ENCODE peak calls at places on chromosomes 3 and 15, in eight cellular contexts. One of them, this sample, is unnamed.

GRCh38 chr3:5122741-5123706 is 932 bp downstream of the ARL8B start:
- DNase-seq in hepatocyte: peak; percentile 64
- DNase-seq in fibroblast of lung: peak; percentile 78
- DNase-seq in GM23248: peak; percentile 83
- DNase-seq in endothelial cell of umbilical vein: peak; percentile 62
- DNase-seq in DND-41: peak; percentile 21
- DNase-seq in PC-9: peak; percentile 29
- DNase-seq in IMR-90: peak; percentile 67
- DNase-seq in this sample: peak; percentile 66

GRCh38 chr3:113698891-113699465 is 2.5 kb upstream of the USF3 start:
- DNase-seq in hepatocyte: peak; percentile 24
- DNase-seq in fibroblast of lung: peak; percentile 27
- DNase-seq in GM23248: peak; percentile 57
- DNase-seq in endothelial cell of umbilical vein: no peak
- DNase-seq in DND-41: no peak
- DNase-seq in PC-9: peak; percentile 38
- DNase-seq in IMR-90: peak; percentile 4
- DNase-seq in this sample: no peak

GRCh38 chr3:13275376-13276005 is 144.6 kb downstream of the NUP210 start:
- DNase-seq in hepatocyte: no peak
- DNase-seq in fibroblast of lung: no peak
- DNase-seq in GM23248: no peak
- DNase-seq in endothelial cell of umbilical vein: no peak
- DNase-seq in DND-41: no peak
- DNase-seq in PC-9: no peak
- DNase-seq in IMR-90: no peak
- DNase-seq in this sample: no peak

GRCh38 chr15:81163961-81164800 is 30.1 kb downstream of the CFAP161 start:
- DNase-seq in hepatocyte: no peak
- DNase-seq in fibroblast of lung: peak; percentile 91
- DNase-seq in GM23248: peak; percentile 77
- DNase-seq in endothelial cell of umbilical vein: no peak
- DNase-seq in DND-41: peak; percentile 7
- DNase-seq in PC-9: no peak
- DNase-seq in IMR-90: peak; percentile 95
- DNase-seq in this sample: no peak

GRCh38 chr3:142216321-142216720 is 9.1 kb downstream of the GK5 start:
- DNase-seq in hepatocyte: no peak
- DNase-seq in fibroblast of lung: no peak
- DNase-seq in GM23248: no peak
- DNase-seq in endothelial cell of umbilical vein: no peak
- DNase-seq in DND-41: no peak
- DNase-seq in PC-9: no peak
- DNase-seq in IMR-90: no peak
- DNase-seq in this sample: no peak

GRCh38 chr15:82850242-82850591 is 40.8 kb downstream of the WHAMM start:
- DNase-seq in hepatocyte: no peak
- DNase-seq in fibroblast of lung: peak; percentile 23
- DNase-seq in GM23248: peak; percentile 56
- DNase-seq in endothelial cell of umbilical vein: no peak
- DNase-seq in DND-41: no peak
- DNase-seq in PC-9: no peak
- DNase-seq in IMR-90: peak; percentile 5
- DNase-seq in this sample: no peak

GRCh38 chr3:195251336-195252065 is 19.5 kb downstream of the XXYLT1 start:
- DNase-seq in hepatocyte: no peak
- DNase-seq in fibroblast of lung: no peak
- DNase-seq in GM23248: no peak
- DNase-seq in endothelial cell of umbilical vein: no peak
- DNase-seq in DND-41: peak; percentile 2
- DNase-seq in PC-9: no peak
- DNase-seq in IMR-90: no peak
- DNase-seq in this sample: no peak

GRCh38 chr3:81761904-81762565 is 590 bp upstream of the GBE1 start:
- DNase-seq in hepatocyte: no peak
- DNase-seq in fibroblast of lung: peak; percentile 39
- DNase-seq in GM23248: peak; percentile 42
- DNase-seq in endothelial cell of umbilical vein: no peak
- DNase-seq in DND-41: no peak
- DNase-seq in PC-9: no peak
- DNase-seq in IMR-90: no peak
- DNase-seq in this sample: no peak

GRCh38 chr3:13575459-13576061 is 26.6 kb downstream of the FBLN2 start:
- DNase-seq in hepatocyte: peak; percentile 47
- DNase-seq in fibroblast of lung: no peak
- DNase-seq in GM23248: no peak
- DNase-seq in endothelial cell of umbilical vein: no peak
- DNase-seq in DND-41: no peak
- DNase-seq in PC-9: no peak
- DNase-seq in IMR-90: no peak
- DNase-seq in this sample: no peak

DNA sequence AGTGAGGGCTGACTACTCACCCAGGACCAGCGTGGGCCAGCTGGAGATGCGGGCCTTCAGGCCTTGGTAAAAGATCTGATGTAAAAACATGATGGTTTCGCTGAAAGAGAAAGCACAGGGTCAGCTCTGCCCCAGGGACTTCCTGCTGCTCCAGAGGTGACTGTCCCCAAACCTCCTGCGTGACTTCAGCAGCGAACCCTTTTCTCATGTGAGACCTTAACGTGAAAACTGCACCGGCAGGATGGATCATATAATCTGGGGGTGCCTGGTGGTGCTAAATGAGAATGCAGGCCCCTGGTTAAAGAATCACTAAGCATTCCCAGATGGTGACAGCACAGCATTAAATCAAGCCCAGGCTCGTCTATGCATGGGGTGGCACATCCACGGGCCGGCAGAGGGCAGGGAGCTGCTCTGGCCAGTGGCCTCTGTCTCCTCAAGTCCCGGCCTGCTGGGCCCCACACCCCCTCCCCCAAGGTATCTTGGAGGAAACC is 55.4 kb downstream of the RASGRF1 start:
- DNase-seq in hepatocyte: no peak
- DNase-seq in fibroblast of lung: no peak
- DNase-seq in GM23248: peak; percentile 29
- DNase-seq in endothelial cell of umbilical vein: no peak
- DNase-seq in DND-41: no peak
- DNase-seq in PC-9: no peak
- DNase-seq in IMR-90: no peak
- DNase-seq in this sample: peak; percentile 40
- H4K20me1 ChIP-seq in hepatocyte: no peaks in the 10 kb centered on the region
- H4K20me1 ChIP-seq in fibroblast of lung: no peaks in the 10 kb centered on the region
- H4K20me1 ChIP-seq in GM23248: no peaks in the 10 kb centered on the region
- H4K20me1 ChIP-seq in endothelial cell of umbilical vein: no peaks in the 10 kb centered on the region
- H4K20me1 ChIP-seq in DND-41: no peaks in the 10 kb centered on the region
- H4K20me1 ChIP-seq in PC-9: no peaks in the 10 kb centered on the region
- H4K20me1 ChIP-seq in IMR-90: no peaks in the 10 kb centered on the region
- H4K20me1 ChIP-seq in this sample: no peaks in the 10 kb centered on the region

DNA sequence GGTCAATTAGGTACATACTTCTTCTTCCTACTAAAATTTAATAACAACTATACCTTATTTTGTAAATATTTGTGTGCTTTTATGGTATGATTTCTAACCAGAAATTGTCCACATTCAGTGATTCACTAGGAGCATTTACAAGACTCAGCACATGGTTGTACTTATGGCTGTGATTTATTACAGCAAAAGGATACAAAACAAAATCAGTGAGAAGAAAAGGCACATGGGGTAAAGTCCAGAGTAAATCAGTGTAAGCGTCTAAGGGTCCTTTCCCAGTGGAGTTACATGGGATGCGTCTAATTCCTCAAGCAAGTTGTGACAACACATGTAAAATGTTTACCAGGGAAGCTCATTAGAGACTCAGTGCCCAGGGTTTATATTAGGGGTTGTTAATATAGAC is 31.1 kb downstream of the RNF13 start:
- DNase-seq in hepatocyte: no peak
- DNase-seq in fibroblast of lung: no peak
- DNase-seq in GM23248: no peak
- DNase-seq in endothelial cell of umbilical vein: no peak
- DNase-seq in DND-41: no peak
- DNase-seq in PC-9: no peak
- DNase-seq in IMR-90: no peak
- DNase-seq in this sample: no peak
- H3K27ac ChIP-seq in hepatocyte: no peak overlapping the region
- H3K27ac ChIP-seq in fibroblast of lung: no peak overlapping the region
- H3K27ac ChIP-seq in GM23248: no peak overlapping the region
- H3K27ac ChIP-seq in endothelial cell of umbilical vein: no peak overlapping the region
- H3K27ac ChIP-seq in DND-41: no peak overlapping the region
- H3K27ac ChIP-seq in PC-9: no peak overlapping the region
- H3K27ac ChIP-seq in IMR-90: no peak overlapping the region
- H3K27ac ChIP-seq in this sample: no peak overlapping the region

GRCh38 chr3:41223691-41224090 is 24.4 kb downstream of the CTNNB1 start:
- DNase-seq in hepatocyte: no peak
- DNase-seq in fibroblast of lung: no peak
- DNase-seq in GM23248: no peak
- DNase-seq in endothelial cell of umbilical vein: no peak
- DNase-seq in DND-41: no peak
- DNase-seq in PC-9: no peak
- DNase-seq in IMR-90: no peak
- DNase-seq in this sample: no peak

GRCh38 chr3:41223078-41223477 is 23.8 kb downstream of the CTNNB1 start:
- DNase-seq in hepatocyte: no peak
- DNase-seq in fibroblast of lung: no peak
- DNase-seq in GM23248: no peak
- DNase-seq in endothelial cell of umbilical vein: no peak
- DNase-seq in DND-41: no peak
- DNase-seq in PC-9: no peak
- DNase-seq in IMR-90: no peak
- DNase-seq in this sample: no peak

GRCh38 chr3:41222012-41222411 is 22.7 kb downstream of the CTNNB1 start:
- DNase-seq in hepatocyte: no peak
- DNase-seq in fibroblast of lung: no peak
- DNase-seq in GM23248: no peak
- DNase-seq in endothelial cell of umbilical vein: no peak
- DNase-seq in DND-41: no peak
- DNase-seq in PC-9: no peak
- DNase-seq in IMR-90: no peak
- DNase-seq in this sample: no peak

GRCh38 chr3:41222508-41222907 is 23.2 kb downstream of the CTNNB1 start:
- DNase-seq in hepatocyte: no peak
- DNase-seq in fibroblast of lung: no peak
- DNase-seq in GM23248: no peak
- DNase-seq in endothelial cell of umbilical vein: no peak
- DNase-seq in DND-41: no peak
- DNase-seq in PC-9: no peak
- DNase-seq in IMR-90: no peak
- DNase-seq in this sample: no peak

GRCh38 chr3:41224120-41224806 is 25.0 kb downstream of the CTNNB1 start:
- DNase-seq in hepatocyte: no peak
- DNase-seq in fibroblast of lung: peak; percentile 85
- DNase-seq in GM23248: peak; percentile 93
- DNase-seq in endothelial cell of umbilical vein: no peak
- DNase-seq in DND-41: no peak
- DNase-seq in PC-9: no peak
- DNase-seq in IMR-90: peak; percentile 88
- DNase-seq in this sample: no peak
- H4K20me1 ChIP-seq in hepatocyte: peaks cover 97% of the 10 kb centered on the region
- H4K20me1 ChIP-seq in fibroblast of lung: peaks cover 6% of the 10 kb centered on the region
- H4K20me1 ChIP-seq in GM23248: peaks cover 44% of the 10 kb centered on the region
- H4K20me1 ChIP-seq in endothelial cell of umbilical vein: peaks cover 18% of the 10 kb centered on the region
- H4K20me1 ChIP-seq in DND-41: peaks cover 56% of the 10 kb centered on the region
- H4K20me1 ChIP-seq in PC-9: peaks cover 60% of the 10 kb centered on the region
- H4K20me1 ChIP-seq in IMR-90: peaks cover 72% of the 10 kb centered on the region
- H4K20me1 ChIP-seq in this sample: peaks cover 39% of the 10 kb centered on the region

GRCh38 chr15:100765458-100766224 is 114.0 kb upstream of the ALDH1A3 start:
- DNase-seq in hepatocyte: no peak
- DNase-seq in fibroblast of lung: no peak
- DNase-seq in GM23248: no peak
- DNase-seq in endothelial cell of umbilical vein: no peak
- DNase-seq in DND-41: no peak
- DNase-seq in PC-9: no peak
- DNase-seq in IMR-90: no peak
- DNase-seq in this sample: no peak
- H3K27ac ChIP-seq in hepatocyte: peak overlapping the region; percentile 81
- H3K27ac ChIP-seq in fibroblast of lung: no peak overlapping the region
- H3K27ac ChIP-seq in GM23248: no peak overlapping the region
- H3K27ac ChIP-seq in endothelial cell of umbilical vein: no peak overlapping the region
- H3K27ac ChIP-seq in DND-41: no peak overlapping the region
- H3K27ac ChIP-seq in PC-9: no peak overlapping the region
- H3K27ac ChIP-seq in IMR-90: no peak overlapping the region
- H3K27ac ChIP-seq in this sample: no peak overlapping the region

DNA sequence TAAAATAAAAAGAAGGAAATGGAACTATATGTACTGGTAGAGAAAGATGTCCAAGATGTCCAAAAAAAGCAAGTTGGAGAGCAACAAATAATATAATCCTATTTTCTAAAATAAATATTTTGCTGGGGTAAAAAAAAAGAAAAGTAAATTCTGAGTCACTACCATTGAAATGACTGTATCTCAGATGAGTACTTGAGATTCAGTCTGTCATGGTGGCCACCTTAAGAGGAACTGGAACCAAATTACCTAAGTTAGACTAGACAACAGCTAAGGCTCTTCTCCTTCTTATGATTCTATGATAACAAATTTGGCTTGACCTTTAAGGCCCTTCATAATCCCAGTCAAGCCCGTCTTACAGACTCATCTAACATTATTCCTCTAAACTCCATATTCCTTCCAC is 270.6 kb upstream of the HES1 start:
- DNase-seq in hepatocyte: no peak
- DNase-seq in fibroblast of lung: no peak
- DNase-seq in GM23248: no peak
- DNase-seq in endothelial cell of umbilical vein: no peak
- DNase-seq in DND-41: no peak
- DNase-seq in PC-9: no peak
- DNase-seq in IMR-90: no peak
- DNase-seq in this sample: no peak
- H4K20me1 ChIP-seq in hepatocyte: no peaks in the 10 kb centered on the region
- H4K20me1 ChIP-seq in fibroblast of lung: no peaks in the 10 kb centered on the region
- H4K20me1 ChIP-seq in GM23248: no peaks in the 10 kb centered on the region
- H4K20me1 ChIP-seq in endothelial cell of umbilical vein: no peaks in the 10 kb centered on the region
- H4K20me1 ChIP-seq in DND-41: no peaks in the 10 kb centered on the region
- H4K20me1 ChIP-seq in PC-9: no peaks in the 10 kb centered on the region
- H4K20me1 ChIP-seq in IMR-90: no peaks in the 10 kb centered on the region
- H4K20me1 ChIP-seq in this sample: no peaks in the 10 kb centered on the region

GRCh38 chr3:37779289-37780152 is 82.2 kb upstream of the CTDSPL start:
- DNase-seq in hepatocyte: peak; percentile 87
- DNase-seq in fibroblast of lung: peak; percentile 77
- DNase-seq in GM23248: peak; percentile 83
- DNase-seq in endothelial cell of umbilical vein: peak; percentile 76
- DNase-seq in DND-41: peak; percentile 30
- DNase-seq in PC-9: peak; percentile 8
- DNase-seq in IMR-90: peak; percentile 82
- DNase-seq in this sample: peak; percentile 52
- H3K27ac ChIP-seq in hepatocyte: no peak overlapping the region
- H3K27ac ChIP-seq in fibroblast of lung: no peak overlapping the region
- H3K27ac ChIP-seq in GM23248: no peak overlapping the region
- H3K27ac ChIP-seq in endothelial cell of umbilical vein: no peak overlapping the region
- H3K27ac ChIP-seq in DND-41: no peak overlapping the region
- H3K27ac ChIP-seq in PC-9: no peak overlapping the region
- H3K27ac ChIP-seq in IMR-90: no peak overlapping the region
- H3K27ac ChIP-seq in this sample: no peak overlapping the region